ENCODE peak calls at places on chromosomes 2 and 18, in nine cellular contexts. One of them, this sample, is unnamed.

GRCh38 chr2:241011751-241012510 is 13.5 kb downstream of the SNED1 start:
- DNase-seq in activated gamma-delta T cell treated with Interleukin-2 at 50 U/mL for 16 hours: peak; percentile 5
- DNase-seq in choroid plexus epithelial cell: no peak
- DNase-seq in stimulated activated CD4-positive, alpha-beta T cell treated with anti-CD3 and anti-CD28 coated beads, Interleukin-12 subunit alpha, Interleukin-12 subunit beta, amount 100 ng/mL, for 48 hours: no peak
- DNase-seq in NCI-H69: no peak
- DNase-seq in amniotic stem cell: no peak
- DNase-seq in stimulated activated CD8-positive, alpha-beta memory T cell treated with anti-CD3 and anti-CD28 coated beads, Interleukin-15, amount 100 ng/mL, for 24 hours: no peak
- DNase-seq in activated T-cell treated with anti-CD3 and anti-CD28 coated beads for 1 hour: no peak
- DNase-seq in AG08395: no peak
- DNase-seq in this sample: peak; percentile 7

GRCh38 chr2:140808816-140809215 is 1322.0 kb downstream of the LRP1B start:
- DNase-seq in activated gamma-delta T cell treated with Interleukin-2 at 50 U/mL for 16 hours: no peak
- DNase-seq in choroid plexus epithelial cell: peak; percentile 7
- DNase-seq in stimulated activated CD4-positive, alpha-beta T cell treated with anti-CD3 and anti-CD28 coated beads, Interleukin-12 subunit alpha, Interleukin-12 subunit beta, amount 100 ng/mL, for 48 hours: no peak
- DNase-seq in NCI-H69: peak; percentile 77
- DNase-seq in amniotic stem cell: no peak
- DNase-seq in stimulated activated CD8-positive, alpha-beta memory T cell treated with anti-CD3 and anti-CD28 coated beads, Interleukin-15, amount 100 ng/mL, for 24 hours: no peak
- DNase-seq in activated T-cell treated with anti-CD3 and anti-CD28 coated beads for 1 hour: no peak
- DNase-seq in AG08395: no peak
- DNase-seq in this sample: no peak

GRCh38 chr18:24656571-24656971 is 196.1 kb downstream of the HRH4 start:
- DNase-seq in activated gamma-delta T cell treated with Interleukin-2 at 50 U/mL for 16 hours: no peak
- DNase-seq in choroid plexus epithelial cell: no peak
- DNase-seq in stimulated activated CD4-positive, alpha-beta T cell treated with anti-CD3 and anti-CD28 coated beads, Interleukin-12 subunit alpha, Interleukin-12 subunit beta, amount 100 ng/mL, for 48 hours: no peak
- DNase-seq in NCI-H69: peak; percentile 100
- DNase-seq in amniotic stem cell: no peak
- DNase-seq in stimulated activated CD8-positive, alpha-beta memory T cell treated with anti-CD3 and anti-CD28 coated beads, Interleukin-15, amount 100 ng/mL, for 24 hours: no peak
- DNase-seq in activated T-cell treated with anti-CD3 and anti-CD28 coated beads for 1 hour: no peak
- DNase-seq in AG08395: peak; percentile 31
- DNase-seq in this sample: no peak

GRCh38 chr2:160039166-160039903 is 23.1 kb downstream of the PLA2R1 start:
- DNase-seq in activated gamma-delta T cell treated with Interleukin-2 at 50 U/mL for 16 hours: no peak
- DNase-seq in choroid plexus epithelial cell: peak; percentile 85
- DNase-seq in stimulated activated CD4-positive, alpha-beta T cell treated with anti-CD3 and anti-CD28 coated beads, Interleukin-12 subunit alpha, Interleukin-12 subunit beta, amount 100 ng/mL, for 48 hours: no peak
- DNase-seq in NCI-H69: peak; percentile 45
- DNase-seq in amniotic stem cell: no peak
- DNase-seq in stimulated activated CD8-positive, alpha-beta memory T cell treated with anti-CD3 and anti-CD28 coated beads, Interleukin-15, amount 100 ng/mL, for 24 hours: no peak
- DNase-seq in activated T-cell treated with anti-CD3 and anti-CD28 coated beads for 1 hour: no peak
- DNase-seq in AG08395: no peak
- DNase-seq in this sample: no peak

GRCh38 chr2:207167129-207167923 is 1.6 kb upstream of the KLF7 start:
- DNase-seq in activated gamma-delta T cell treated with Interleukin-2 at 50 U/mL for 16 hours: no peak
- DNase-seq in choroid plexus epithelial cell: peak; percentile 86
- DNase-seq in stimulated activated CD4-positive, alpha-beta T cell treated with anti-CD3 and anti-CD28 coated beads, Interleukin-12 subunit alpha, Interleukin-12 subunit beta, amount 100 ng/mL, for 48 hours: no peak
- DNase-seq in NCI-H69: peak; percentile 58
- DNase-seq in amniotic stem cell: no peak
- DNase-seq in stimulated activated CD8-positive, alpha-beta memory T cell treated with anti-CD3 and anti-CD28 coated beads, Interleukin-15, amount 100 ng/mL, for 24 hours: no peak
- DNase-seq in activated T-cell treated with anti-CD3 and anti-CD28 coated beads for 1 hour: no peak
- DNase-seq in AG08395: peak; percentile 16
- DNase-seq in this sample: no peak

GRCh38 chr2:5693288-5694015 is 1.3 kb downstream of the SOX11 start:
- DNase-seq in activated gamma-delta T cell treated with Interleukin-2 at 50 U/mL for 16 hours: no peak
- DNase-seq in choroid plexus epithelial cell: peak; percentile 35
- DNase-seq in stimulated activated CD4-positive, alpha-beta T cell treated with anti-CD3 and anti-CD28 coated beads, Interleukin-12 subunit alpha, Interleukin-12 subunit beta, amount 100 ng/mL, for 48 hours: no peak
- DNase-seq in NCI-H69: peak; percentile 48
- DNase-seq in amniotic stem cell: no peak
- DNase-seq in stimulated activated CD8-positive, alpha-beta memory T cell treated with anti-CD3 and anti-CD28 coated beads, Interleukin-15, amount 100 ng/mL, for 24 hours: no peak
- DNase-seq in activated T-cell treated with anti-CD3 and anti-CD28 coated beads for 1 hour: no peak
- DNase-seq in AG08395: no peak
- DNase-seq in this sample: no peak

GRCh38 chr18:76130845-76131244 is 364.2 kb downstream of the ZNF516 start:
- DNase-seq in activated gamma-delta T cell treated with Interleukin-2 at 50 U/mL for 16 hours: no peak
- DNase-seq in choroid plexus epithelial cell: no peak
- DNase-seq in stimulated activated CD4-positive, alpha-beta T cell treated with anti-CD3 and anti-CD28 coated beads, Interleukin-12 subunit alpha, Interleukin-12 subunit beta, amount 100 ng/mL, for 48 hours: no peak
- DNase-seq in NCI-H69: no peak
- DNase-seq in amniotic stem cell: no peak
- DNase-seq in stimulated activated CD8-positive, alpha-beta memory T cell treated with anti-CD3 and anti-CD28 coated beads, Interleukin-15, amount 100 ng/mL, for 24 hours: no peak
- DNase-seq in activated T-cell treated with anti-CD3 and anti-CD28 coated beads for 1 hour: no peak
- DNase-seq in AG08395: no peak
- DNase-seq in this sample: no peak

GRCh38 chr18:79848294-79848578 is 50.5 kb downstream of the KCNG2 start:
- DNase-seq in activated gamma-delta T cell treated with Interleukin-2 at 50 U/mL for 16 hours: no peak
- DNase-seq in choroid plexus epithelial cell: no peak
- DNase-seq in stimulated activated CD4-positive, alpha-beta T cell treated with anti-CD3 and anti-CD28 coated beads, Interleukin-12 subunit alpha, Interleukin-12 subunit beta, amount 100 ng/mL, for 48 hours: no peak
- DNase-seq in NCI-H69: no peak
- DNase-seq in amniotic stem cell: no peak
- DNase-seq in stimulated activated CD8-positive, alpha-beta memory T cell treated with anti-CD3 and anti-CD28 coated beads, Interleukin-15, amount 100 ng/mL, for 24 hours: no peak
- DNase-seq in activated T-cell treated with anti-CD3 and anti-CD28 coated beads for 1 hour: no peak
- DNase-seq in AG08395: no peak
- DNase-seq in this sample: no peak

GRCh38 chr2:225895126-225895525 is 495.6 kb downstream of the NYAP2 start:
- DNase-seq in activated gamma-delta T cell treated with Interleukin-2 at 50 U/mL for 16 hours: no peak
- DNase-seq in choroid plexus epithelial cell: peak; percentile 38
- DNase-seq in stimulated activated CD4-positive, alpha-beta T cell treated with anti-CD3 and anti-CD28 coated beads, Interleukin-12 subunit alpha, Interleukin-12 subunit beta, amount 100 ng/mL, for 48 hours: no peak
- DNase-seq in NCI-H69: no peak
- DNase-seq in amniotic stem cell: no peak
- DNase-seq in stimulated activated CD8-positive, alpha-beta memory T cell treated with anti-CD3 and anti-CD28 coated beads, Interleukin-15, amount 100 ng/mL, for 24 hours: no peak
- DNase-seq in activated T-cell treated with anti-CD3 and anti-CD28 coated beads for 1 hour: no peak
- DNase-seq in AG08395: no peak
- DNase-seq in this sample: no peak

GRCh38 chr2:165897074-165897683 is 56.4 kb downstream of the TTC21B start:
- DNase-seq in activated gamma-delta T cell treated with Interleukin-2 at 50 U/mL for 16 hours: no peak
- DNase-seq in choroid plexus epithelial cell: no peak
- DNase-seq in stimulated activated CD4-positive, alpha-beta T cell treated with anti-CD3 and anti-CD28 coated beads, Interleukin-12 subunit alpha, Interleukin-12 subunit beta, amount 100 ng/mL, for 48 hours: no peak
- DNase-seq in NCI-H69: no peak
- DNase-seq in amniotic stem cell: no peak
- DNase-seq in stimulated activated CD8-positive, alpha-beta memory T cell treated with anti-CD3 and anti-CD28 coated beads, Interleukin-15, amount 100 ng/mL, for 24 hours: no peak
- DNase-seq in activated T-cell treated with anti-CD3 and anti-CD28 coated beads for 1 hour: no peak
- DNase-seq in AG08395: no peak
- DNase-seq in this sample: no peak

GRCh38 chr2:156400704-156401678 is 35.2 kb upstream of the GPD2 start:
- DNase-seq in activated gamma-delta T cell treated with Interleukin-2 at 50 U/mL for 16 hours: peak; percentile 79
- DNase-seq in choroid plexus epithelial cell: peak; percentile 91
- DNase-seq in stimulated activated CD4-positive, alpha-beta T cell treated with anti-CD3 and anti-CD28 coated beads, Interleukin-12 subunit alpha, Interleukin-12 subunit beta, amount 100 ng/mL, for 48 hours: peak; percentile 70
- DNase-seq in NCI-H69: peak; percentile 74
- DNase-seq in amniotic stem cell: peak; percentile 50
- DNase-seq in stimulated activated CD8-positive, alpha-beta memory T cell treated with anti-CD3 and anti-CD28 coated beads, Interleukin-15, amount 100 ng/mL, for 24 hours: peak; percentile 66
- DNase-seq in activated T-cell treated with anti-CD3 and anti-CD28 coated beads for 1 hour: peak; percentile 73
- DNase-seq in AG08395: peak; percentile 74
- DNase-seq in this sample: no peak

GRCh38 chr2:191666733-191667132 is 11.2 kb upstream of the NABP1 start:
- DNase-seq in activated gamma-delta T cell treated with Interleukin-2 at 50 U/mL for 16 hours: no peak
- DNase-seq in choroid plexus epithelial cell: peak; percentile 64
- DNase-seq in stimulated activated CD4-positive, alpha-beta T cell treated with anti-CD3 and anti-CD28 coated beads, Interleukin-12 subunit alpha, Interleukin-12 subunit beta, amount 100 ng/mL, for 48 hours: no peak
- DNase-seq in NCI-H69: no peak
- DNase-seq in amniotic stem cell: no peak
- DNase-seq in stimulated activated CD8-positive, alpha-beta memory T cell treated with anti-CD3 and anti-CD28 coated beads, Interleukin-15, amount 100 ng/mL, for 24 hours: no peak
- DNase-seq in activated T-cell treated with anti-CD3 and anti-CD28 coated beads for 1 hour: no peak
- DNase-seq in AG08395: no peak
- DNase-seq in this sample: no peak

GRCh38 chr2:208097801-208098200 is 26.5 kb downstream of the CRYGD start:
- DNase-seq in activated gamma-delta T cell treated with Interleukin-2 at 50 U/mL for 16 hours: no peak
- DNase-seq in choroid plexus epithelial cell: peak; percentile 92
- DNase-seq in stimulated activated CD4-positive, alpha-beta T cell treated with anti-CD3 and anti-CD28 coated beads, Interleukin-12 subunit alpha, Interleukin-12 subunit beta, amount 100 ng/mL, for 48 hours: no peak
- DNase-seq in NCI-H69: no peak
- DNase-seq in amniotic stem cell: no peak
- DNase-seq in stimulated activated CD8-positive, alpha-beta memory T cell treated with anti-CD3 and anti-CD28 coated beads, Interleukin-15, amount 100 ng/mL, for 24 hours: no peak
- DNase-seq in activated T-cell treated with anti-CD3 and anti-CD28 coated beads for 1 hour: no peak
- DNase-seq in AG08395: peak; percentile 33
- DNase-seq in this sample: no peak

GRCh38 chr18:29779096-29779495 is 1263.4 kb downstream of the DSC3 start:
- DNase-seq in activated gamma-delta T cell treated with Interleukin-2 at 50 U/mL for 16 hours: no peak
- DNase-seq in choroid plexus epithelial cell: no peak
- DNase-seq in stimulated activated CD4-positive, alpha-beta T cell treated with anti-CD3 and anti-CD28 coated beads, Interleukin-12 subunit alpha, Interleukin-12 subunit beta, amount 100 ng/mL, for 48 hours: no peak
- DNase-seq in NCI-H69: no peak
- DNase-seq in amniotic stem cell: no peak
- DNase-seq in stimulated activated CD8-positive, alpha-beta memory T cell treated with anti-CD3 and anti-CD28 coated beads, Interleukin-15, amount 100 ng/mL, for 24 hours: no peak
- DNase-seq in activated T-cell treated with anti-CD3 and anti-CD28 coated beads for 1 hour: no peak
- DNase-seq in AG08395: no peak
- DNase-seq in this sample: no peak

GRCh38 chr2:238846503-238847431 is 1.1 kb upstream of the TWIST2 start:
- DNase-seq in activated gamma-delta T cell treated with Interleukin-2 at 50 U/mL for 16 hours: no peak
- DNase-seq in choroid plexus epithelial cell: peak; percentile 46
- DNase-seq in stimulated activated CD4-positive, alpha-beta T cell treated with anti-CD3 and anti-CD28 coated beads, Interleukin-12 subunit alpha, Interleukin-12 subunit beta, amount 100 ng/mL, for 48 hours: no peak
- DNase-seq in NCI-H69: no peak
- DNase-seq in amniotic stem cell: no peak
- DNase-seq in stimulated activated CD8-positive, alpha-beta memory T cell treated with anti-CD3 and anti-CD28 coated beads, Interleukin-15, amount 100 ng/mL, for 24 hours: no peak
- DNase-seq in activated T-cell treated with anti-CD3 and anti-CD28 coated beads for 1 hour: no peak
- DNase-seq in AG08395: no peak
- DNase-seq in this sample: no peak

GRCh38 chr18:21833619-21834300 is 93.2 kb downstream of the MIB1 start:
- DNase-seq in activated gamma-delta T cell treated with Interleukin-2 at 50 U/mL for 16 hours: no peak
- DNase-seq in choroid plexus epithelial cell: peak; percentile 12
- DNase-seq in stimulated activated CD4-positive, alpha-beta T cell treated with anti-CD3 and anti-CD28 coated beads, Interleukin-12 subunit alpha, Interleukin-12 subunit beta, amount 100 ng/mL, for 48 hours: no peak
- DNase-seq in NCI-H69: no peak
- DNase-seq in amniotic stem cell: no peak
- DNase-seq in stimulated activated CD8-positive, alpha-beta memory T cell treated with anti-CD3 and anti-CD28 coated beads, Interleukin-15, amount 100 ng/mL, for 24 hours: no peak
- DNase-seq in activated T-cell treated with anti-CD3 and anti-CD28 coated beads for 1 hour: no peak
- DNase-seq in AG08395: no peak
- DNase-seq in this sample: no peak

GRCh38 chr18:56743115-56743514 is 92.0 kb downstream of the WDR7 start:
- DNase-seq in activated gamma-delta T cell treated with Interleukin-2 at 50 U/mL for 16 hours: no peak
- DNase-seq in choroid plexus epithelial cell: no peak
- DNase-seq in stimulated activated CD4-positive, alpha-beta T cell treated with anti-CD3 and anti-CD28 coated beads, Interleukin-12 subunit alpha, Interleukin-12 subunit beta, amount 100 ng/mL, for 48 hours: no peak
- DNase-seq in NCI-H69: no peak
- DNase-seq in amniotic stem cell: no peak
- DNase-seq in stimulated activated CD8-positive, alpha-beta memory T cell treated with anti-CD3 and anti-CD28 coated beads, Interleukin-15, amount 100 ng/mL, for 24 hours: no peak
- DNase-seq in activated T-cell treated with anti-CD3 and anti-CD28 coated beads for 1 hour: no peak
- DNase-seq in AG08395: no peak
- DNase-seq in this sample: no peak

GRCh38 chr2:46684661-46685060 is 205.3 kb downstream of the TMEM247 start:
- DNase-seq in activated gamma-delta T cell treated with Interleukin-2 at 50 U/mL for 16 hours: no peak
- DNase-seq in choroid plexus epithelial cell: no peak
- DNase-seq in stimulated activated CD4-positive, alpha-beta T cell treated with anti-CD3 and anti-CD28 coated beads, Interleukin-12 subunit alpha, Interleukin-12 subunit beta, amount 100 ng/mL, for 48 hours: no peak
- DNase-seq in NCI-H69: no peak
- DNase-seq in amniotic stem cell: no peak
- DNase-seq in stimulated activated CD8-positive, alpha-beta memory T cell treated with anti-CD3 and anti-CD28 coated beads, Interleukin-15, amount 100 ng/mL, for 24 hours: no peak
- DNase-seq in activated T-cell treated with anti-CD3 and anti-CD28 coated beads for 1 hour: no peak
- DNase-seq in AG08395: no peak
- DNase-seq in this sample: no peak

GRCh38 chr2:12549641-12550040 is 167.1 kb upstream of the TRIB2 start:
- DNase-seq in activated gamma-delta T cell treated with Interleukin-2 at 50 U/mL for 16 hours: no peak
- DNase-seq in choroid plexus epithelial cell: peak; percentile 56
- DNase-seq in stimulated activated CD4-positive, alpha-beta T cell treated with anti-CD3 and anti-CD28 coated beads, Interleukin-12 subunit alpha, Interleukin-12 subunit beta, amount 100 ng/mL, for 48 hours: no peak
- DNase-seq in NCI-H69: no peak
- DNase-seq in amniotic stem cell: no peak
- DNase-seq in stimulated activated CD8-positive, alpha-beta memory T cell treated with anti-CD3 and anti-CD28 coated beads, Interleukin-15, amount 100 ng/mL, for 24 hours: no peak
- DNase-seq in activated T-cell treated with anti-CD3 and anti-CD28 coated beads for 1 hour: no peak
- DNase-seq in AG08395: peak; percentile 44
- DNase-seq in this sample: no peak

GRCh38 chr2:61834893-61835292 is 19.0 kb downstream of the FAM161A start:
- DNase-seq in activated gamma-delta T cell treated with Interleukin-2 at 50 U/mL for 16 hours: no peak
- DNase-seq in choroid plexus epithelial cell: peak; percentile 7
- DNase-seq in stimulated activated CD4-positive, alpha-beta T cell treated with anti-CD3 and anti-CD28 coated beads, Interleukin-12 subunit alpha, Interleukin-12 subunit beta, amount 100 ng/mL, for 48 hours: no peak
- DNase-seq in NCI-H69: no peak
- DNase-seq in amniotic stem cell: no peak
- DNase-seq in stimulated activated CD8-positive, alpha-beta memory T cell treated with anti-CD3 and anti-CD28 coated beads, Interleukin-15, amount 100 ng/mL, for 24 hours: no peak
- DNase-seq in activated T-cell treated with anti-CD3 and anti-CD28 coated beads for 1 hour: no peak
- DNase-seq in AG08395: peak; percentile 3
- DNase-seq in this sample: no peak

GRCh38 chr2:195756218-195756941 is 99.4 kb downstream of the SLC39A10 start:
- DNase-seq in activated gamma-delta T cell treated with Interleukin-2 at 50 U/mL for 16 hours: no peak
- DNase-seq in choroid plexus epithelial cell: no peak
- DNase-seq in stimulated activated CD4-positive, alpha-beta T cell treated with anti-CD3 and anti-CD28 coated beads, Interleukin-12 subunit alpha, Interleukin-12 subunit beta, amount 100 ng/mL, for 48 hours: no peak
- DNase-seq in NCI-H69: no peak
- DNase-seq in amniotic stem cell: no peak
- DNase-seq in stimulated activated CD8-positive, alpha-beta memory T cell treated with anti-CD3 and anti-CD28 coated beads, Interleukin-15, amount 100 ng/mL, for 24 hours: no peak
- DNase-seq in activated T-cell treated with anti-CD3 and anti-CD28 coated beads for 1 hour: no peak
- DNase-seq in AG08395: no peak
- DNase-seq in this sample: no peak

GRCh38 chr2:64727843-64728463 is 74.2 kb upstream of the SERTAD2 start:
- DNase-seq in activated gamma-delta T cell treated with Interleukin-2 at 50 U/mL for 16 hours: no peak
- DNase-seq in choroid plexus epithelial cell: no peak
- DNase-seq in stimulated activated CD4-positive, alpha-beta T cell treated with anti-CD3 and anti-CD28 coated beads, Interleukin-12 subunit alpha, Interleukin-12 subunit beta, amount 100 ng/mL, for 48 hours: no peak
- DNase-seq in NCI-H69: peak; percentile 23
- DNase-seq in amniotic stem cell: no peak
- DNase-seq in stimulated activated CD8-positive, alpha-beta memory T cell treated with anti-CD3 and anti-CD28 coated beads, Interleukin-15, amount 100 ng/mL, for 24 hours: no peak
- DNase-seq in activated T-cell treated with anti-CD3 and anti-CD28 coated beads for 1 hour: no peak
- DNase-seq in AG08395: no peak
- DNase-seq in this sample: no peak

GRCh38 chr2:239226677-239227076 is 174.1 kb downstream of the HDAC4 start:
- DNase-seq in activated gamma-delta T cell treated with Interleukin-2 at 50 U/mL for 16 hours: no peak
- DNase-seq in choroid plexus epithelial cell: no peak
- DNase-seq in stimulated activated CD4-positive, alpha-beta T cell treated with anti-CD3 and anti-CD28 coated beads, Interleukin-12 subunit alpha, Interleukin-12 subunit beta, amount 100 ng/mL, for 48 hours: no peak
- DNase-seq in NCI-H69: no peak
- DNase-seq in amniotic stem cell: no peak
- DNase-seq in stimulated activated CD8-positive, alpha-beta memory T cell treated with anti-CD3 and anti-CD28 coated beads, Interleukin-15, amount 100 ng/mL, for 24 hours: no peak
- DNase-seq in activated T-cell treated with anti-CD3 and anti-CD28 coated beads for 1 hour: no peak
- DNase-seq in AG08395: no peak
- DNase-seq in this sample: no peak

GRCh38 chr2:28345619-28346018 is 47.0 kb upstream of the FOSL2 start:
- DNase-seq in activated gamma-delta T cell treated with Interleukin-2 at 50 U/mL for 16 hours: no peak
- DNase-seq in choroid plexus epithelial cell: no peak
- DNase-seq in stimulated activated CD4-positive, alpha-beta T cell treated with anti-CD3 and anti-CD28 coated beads, Interleukin-12 subunit alpha, Interleukin-12 subunit beta, amount 100 ng/mL, for 48 hours: no peak
- DNase-seq in NCI-H69: peak; percentile 5
- DNase-seq in amniotic stem cell: no peak
- DNase-seq in stimulated activated CD8-positive, alpha-beta memory T cell treated with anti-CD3 and anti-CD28 coated beads, Interleukin-15, amount 100 ng/mL, for 24 hours: no peak
- DNase-seq in activated T-cell treated with anti-CD3 and anti-CD28 coated beads for 1 hour: no peak
- DNase-seq in AG08395: no peak
- DNase-seq in this sample: no peak

GRCh38 chr18:8462651-8463185 is 146.5 kb upstream of the RAB12 start:
- DNase-seq in activated gamma-delta T cell treated with Interleukin-2 at 50 U/mL for 16 hours: no peak
- DNase-seq in choroid plexus epithelial cell: no peak
- DNase-seq in stimulated activated CD4-positive, alpha-beta T cell treated with anti-CD3 and anti-CD28 coated beads, Interleukin-12 subunit alpha, Interleukin-12 subunit beta, amount 100 ng/mL, for 48 hours: no peak
- DNase-seq in NCI-H69: no peak
- DNase-seq in amniotic stem cell: no peak
- DNase-seq in stimulated activated CD8-positive, alpha-beta memory T cell treated with anti-CD3 and anti-CD28 coated beads, Interleukin-15, amount 100 ng/mL, for 24 hours: no peak
- DNase-seq in activated T-cell treated with anti-CD3 and anti-CD28 coated beads for 1 hour: no peak
- DNase-seq in AG08395: no peak
- DNase-seq in this sample: no peak

GRCh38 chr2:204472375-204472774 is 72.9 kb upstream of the PARD3B start:
- DNase-seq in activated gamma-delta T cell treated with Interleukin-2 at 50 U/mL for 16 hours: no peak
- DNase-seq in choroid plexus epithelial cell: no peak
- DNase-seq in stimulated activated CD4-positive, alpha-beta T cell treated with anti-CD3 and anti-CD28 coated beads, Interleukin-12 subunit alpha, Interleukin-12 subunit beta, amount 100 ng/mL, for 48 hours: no peak
- DNase-seq in NCI-H69: no peak
- DNase-seq in amniotic stem cell: no peak
- DNase-seq in stimulated activated CD8-positive, alpha-beta memory T cell treated with anti-CD3 and anti-CD28 coated beads, Interleukin-15, amount 100 ng/mL, for 24 hours: no peak
- DNase-seq in activated T-cell treated with anti-CD3 and anti-CD28 coated beads for 1 hour: no peak
- DNase-seq in AG08395: no peak
- DNase-seq in this sample: no peak

GRCh38 chr2:164606557-164606956 is 14.7 kb downstream of the GRB14 start:
- DNase-seq in activated gamma-delta T cell treated with Interleukin-2 at 50 U/mL for 16 hours: no peak
- DNase-seq in choroid plexus epithelial cell: peak; percentile 56
- DNase-seq in stimulated activated CD4-positive, alpha-beta T cell treated with anti-CD3 and anti-CD28 coated beads, Interleukin-12 subunit alpha, Interleukin-12 subunit beta, amount 100 ng/mL, for 48 hours: no peak
- DNase-seq in NCI-H69: no peak
- DNase-seq in amniotic stem cell: no peak
- DNase-seq in stimulated activated CD8-positive, alpha-beta memory T cell treated with anti-CD3 and anti-CD28 coated beads, Interleukin-15, amount 100 ng/mL, for 24 hours: no peak
- DNase-seq in activated T-cell treated with anti-CD3 and anti-CD28 coated beads for 1 hour: no peak
- DNase-seq in AG08395: peak; percentile 25
- DNase-seq in this sample: no peak

GRCh38 chr18:8229786-8230185 is 379.5 kb upstream of the RAB12 start:
- DNase-seq in activated gamma-delta T cell treated with Interleukin-2 at 50 U/mL for 16 hours: no peak
- DNase-seq in choroid plexus epithelial cell: no peak
- DNase-seq in stimulated activated CD4-positive, alpha-beta T cell treated with anti-CD3 and anti-CD28 coated beads, Interleukin-12 subunit alpha, Interleukin-12 subunit beta, amount 100 ng/mL, for 48 hours: no peak
- DNase-seq in NCI-H69: peak; percentile 17
- DNase-seq in amniotic stem cell: no peak
- DNase-seq in stimulated activated CD8-positive, alpha-beta memory T cell treated with anti-CD3 and anti-CD28 coated beads, Interleukin-15, amount 100 ng/mL, for 24 hours: no peak
- DNase-seq in activated T-cell treated with anti-CD3 and anti-CD28 coated beads for 1 hour: no peak
- DNase-seq in AG08395: no peak
- DNase-seq in this sample: no peak

GRCh38 chr2:44118257-44118656 is 50.4 kb upstream of the PPM1B start:
- DNase-seq in activated gamma-delta T cell treated with Interleukin-2 at 50 U/mL for 16 hours: no peak
- DNase-seq in choroid plexus epithelial cell: peak; percentile 51
- DNase-seq in stimulated activated CD4-positive, alpha-beta T cell treated with anti-CD3 and anti-CD28 coated beads, Interleukin-12 subunit alpha, Interleukin-12 subunit beta, amount 100 ng/mL, for 48 hours: peak; percentile 24
- DNase-seq in NCI-H69: no peak
- DNase-seq in amniotic stem cell: no peak
- DNase-seq in stimulated activated CD8-positive, alpha-beta memory T cell treated with anti-CD3 and anti-CD28 coated beads, Interleukin-15, amount 100 ng/mL, for 24 hours: no peak
- DNase-seq in activated T-cell treated with anti-CD3 and anti-CD28 coated beads for 1 hour: no peak
- DNase-seq in AG08395: no peak
- DNase-seq in this sample: no peak

GRCh38 chr2:104547251-104547650 is 306.7 kb upstream of the POU3F3 start:
- DNase-seq in activated gamma-delta T cell treated with Interleukin-2 at 50 U/mL for 16 hours: no peak
- DNase-seq in choroid plexus epithelial cell: no peak
- DNase-seq in stimulated activated CD4-positive, alpha-beta T cell treated with anti-CD3 and anti-CD28 coated beads, Interleukin-12 subunit alpha, Interleukin-12 subunit beta, amount 100 ng/mL, for 48 hours: no peak
- DNase-seq in NCI-H69: peak; percentile 72
- DNase-seq in amniotic stem cell: no peak
- DNase-seq in stimulated activated CD8-positive, alpha-beta memory T cell treated with anti-CD3 and anti-CD28 coated beads, Interleukin-15, amount 100 ng/mL, for 24 hours: no peak
- DNase-seq in activated T-cell treated with anti-CD3 and anti-CD28 coated beads for 1 hour: no peak
- DNase-seq in AG08395: no peak
- DNase-seq in this sample: no peak

GRCh38 chr18:59897321-59897954 is 2.4 kb upstream of the PMAIP1 start:
- DNase-seq in activated gamma-delta T cell treated with Interleukin-2 at 50 U/mL for 16 hours: no peak
- DNase-seq in choroid plexus epithelial cell: no peak
- DNase-seq in stimulated activated CD4-positive, alpha-beta T cell treated with anti-CD3 and anti-CD28 coated beads, Interleukin-12 subunit alpha, Interleukin-12 subunit beta, amount 100 ng/mL, for 48 hours: no peak
- DNase-seq in NCI-H69: no peak
- DNase-seq in amniotic stem cell: no peak
- DNase-seq in stimulated activated CD8-positive, alpha-beta memory T cell treated with anti-CD3 and anti-CD28 coated beads, Interleukin-15, amount 100 ng/mL, for 24 hours: no peak
- DNase-seq in activated T-cell treated with anti-CD3 and anti-CD28 coated beads for 1 hour: no peak
- DNase-seq in AG08395: no peak
- DNase-seq in this sample: no peak

This sample was measured in 8988T.